ENCODE peak calls at places on chromosomes 5 and 9, in six cellular contexts. U is stimulated activated CD8-positive, alpha-beta memory T cell treated with anti-CD3 and anti-CD28 coated beads, Interleukin-12 subunit alpha, Interleukin-12 subunit beta, amount 100 ng/mL, for 4 hours; D is tibial nerve; H is AG04450; N is activated CD8-positive, alpha-beta memory T cell treated with anti-CD3 and anti-CD28 coated beads for 48 hours; I is stimulated activated CD4-positive, alpha-beta T cell treated with anti-CD3 and anti-CD28 coated beads, Interleukin-1b, Interleukin-23, amount 100 ng/mL, for 1 hour. S is an unnamed sample.

GRCh38 chr5:56947052-56947451 is 4.9 kb downstream of the MIER3 start:
- DNase-seq in U (no peak), D (no peak), H (no peak), N (no peak), I (no peak), S (no peak)

GRCh38 chr5:57895766-57896165 is 413.2 kb upstream of the ACTBL2 start:
- DNase-seq in U (no peak), D (no peak), H (no peak), N (no peak), I (no peak), S (no peak)

GRCh38 chr9:99373912-99374311 is 151.8 kb downstream of the SEC61B start:
- DNase-seq in U (no peak), D (no peak), H (no peak), N (no peak), I (no peak), S (peak)

GRCh38 chr5:145341842-145342241 is 493.3 kb downstream of the PRELID2 start:
- DNase-seq in U (no peak), D (no peak), H (no peak), N (no peak), I (no peak), S (no peak)

GRCh38 chr5:74673011-74673790 is 11.8 kb upstream of the HEXB start:
- DNase-seq in U (no peak), D (peak), H (no peak), N (no peak), I (no peak), S (peak)

GRCh38 chr9:127778280-127779135 is at the start of gene SH2D3C:
- DNase-seq in U (no peak), D (no peak), H (no peak), N (no peak), I (no peak), S (no peak)

GRCh38 chr5:178120661-178121357 is 7.5 kb downstream of the N4BP3 start:
- DNase-seq in U (peak), D (peak), H (peak), N (peak), I (peak), S (peak)

GRCh38 chr9:137454145-137454505 is 5.0 kb downstream of the NSMF start:
- DNase-seq in U (no peak), D (no peak), H (no peak), N (no peak), I (no peak), S (no peak)

GRCh38 chr9:93656426-93657222 is 80.2 kb downstream of the PHF2 start:
- DNase-seq in U (no peak), D (no peak), H (no peak), N (no peak), I (no peak), S (no peak)

GRCh38 chr5:138257583-138257982 is 16.8 kb downstream of the GFRA3 start:
- DNase-seq in U (no peak), D (no peak), H (no peak), N (no peak), I (no peak), S (no peak)

GRCh38 chr9:110131499-110131898 is 76.5 kb downstream of the C9orf152 start:
- DNase-seq in U (no peak), D (no peak), H (no peak), N (no peak), I (no peak), S (no peak)

GRCh38 chr9:111399772-111400563 is 69.9 kb upstream of the OR2K2 start:
- DNase-seq in U (no peak), D (no peak), H (no peak), N (no peak), I (no peak), S (no peak)

GRCh38 chr5:1796371-1797108 is 3.1 kb downstream of the MRPL36 start:
- DNase-seq in U (no peak), D (no peak), H (no peak), N (no peak), I (no peak), S (no peak)

GRCh38 chr9:959914-960313 is 16.5 kb upstream of the DMRT3 start:
- DNase-seq in U (no peak), D (no peak), H (no peak), N (no peak), I (no peak), S (no peak)

GRCh38 chr9:9920425-9920824 is 692.4 kb downstream of the PTPRD start:
- DNase-seq in U (no peak), D (no peak), H (no peak), N (no peak), I (no peak), S (no peak)

GRCh38 chr5:54257366-54258118 is 52.8 kb downstream of the ARL15 start:
- DNase-seq in U (no peak), D (no peak), H (no peak), N (no peak), I (no peak), S (no peak)

GRCh38 chr5:168187599-168187998 is 103.8 kb upstream of the WWC1 start:
- DNase-seq in U (no peak), D (no peak), H (no peak), N (no peak), I (no peak), S (no peak)

GRCh38 chr9:19174127-19174921 is 47.0 kb upstream of the PLIN2 start:
- DNase-seq in U (no peak), D (peak), H (peak), N (no peak), I (no peak), S (no peak)

GRCh38 chr5:115419794-115420585 is 123.5 kb upstream of the CCDC112 start:
- DNase-seq in U (no peak), D (no peak), H (peak), N (no peak), I (no peak), S (no peak)

GRCh38 chr5:126376443-126376842 is 46.8 kb upstream of the GRAMD2B start:
- DNase-seq in U (no peak), D (no peak), H (no peak), N (no peak), I (no peak), S (peak)

GRCh38 chr5:35816881-35817521 is 39.7 kb upstream of the IL7R start:
- DNase-seq in U (no peak), D (no peak), H (no peak), N (no peak), I (no peak), S (no peak)

GRCh38 chr5:96657068-96657467 is 5.1 kb upstream of the CAST start:
- DNase-seq in U (no peak), D (peak), H (peak), N (no peak), I (no peak), S (no peak)

GRCh38 chr5:100803391-100803790 is 99.7 kb downstream of the ST8SIA4 start:
- DNase-seq in U (no peak), D (no peak), H (peak), N (no peak), I (no peak), S (no peak)

GRCh38 chr9:114883709-114884108 is 46.7 kb downstream of the TNFSF8 start:
- DNase-seq in U (no peak), D (no peak), H (no peak), N (no peak), I (no peak), S (no peak)

S was measured in cerebellar nuclear complex.